ENCODE peak calls at places on chromosomes 7 and 10, in eight cellular contexts. M is GM12891, Z is DMS153, E is AG20443, A is fibroblast of the conjunctiva, T is HCEC 1CT, H is GM23248, N is COR-L47. R is an unnamed sample.

GRCh38 chr10:13787015-13787421 is 200.3 kb downstream of the PRPF18 start:
- DNase-seq in Z (no peak), E (no peak), T (no peak), A (no peak), N (no peak), H (no peak), M (peak), R (peak)

GRCh38 chr7:26117142-26117807 is 34.7 kb upstream of the NFE2L3 start:
- DNase-seq in Z (no peak), H (no peak), A (no peak), T (no peak), E (no peak), N (no peak), M (no peak), R (no peak)

GRCh38 chr7:51034531-51035264 is 252.0 kb upstream of the GRB10 start:
- DNase-seq in N (no peak), E (peak), Z (no peak), M (no peak), A (no peak), H (peak), T (peak), R (peak)

GRCh38 chr7:88669913-88670312 is 89.6 kb upstream of the ZNF804B start:
- DNase-seq in N (no peak), E (no peak), H (no peak), M (no peak), A (no peak), Z (no peak), T (no peak), R (no peak)

GRCh38 chr7:2966466-2967078 is 77.1 kb downstream of the CARD11 start:
- DNase-seq in M (no peak), T (no peak), Z (no peak), A (no peak), N (no peak), H (no peak), E (no peak), R (no peak)

GRCh38 chr7:102264367-102264891 is 22.2 kb upstream of the SH2B2 start:
- DNase-seq in N (no peak), H (no peak), E (no peak), A (no peak), M (no peak), T (no peak), Z (no peak), R (peak)

GRCh38 chr7:24336461-24336860 is 52.5 kb downstream of the NPY start:
- DNase-seq in E (no peak), A (no peak), N (no peak), Z (no peak), T (no peak), M (no peak), H (no peak), R (no peak)

GRCh38 chr10:113947138-113948011 is 92.9 kb downstream of the NHLRC2 start:
- DNase-seq in A (no peak), H (no peak), E (peak), T (no peak), Z (no peak), M (no peak), N (no peak), R (peak)

GRCh38 chr10:4344544-4344994 is 481.4 kb upstream of the AKR1E2 start:
- DNase-seq in T (peak), A (peak), M (no peak), Z (no peak), N (no peak), E (peak), H (peak), R (peak)

GRCh38 chr7:74306737-74307469 is 17.7 kb downstream of the CLIP2 start:
- DNase-seq in Z (no peak), T (peak), M (no peak), H (peak), E (peak), A (no peak), N (no peak), R (peak)

GRCh38 chr10:127948791-127949190 is 41.9 kb downstream of the PTPRE start:
- DNase-seq in N (no peak), A (no peak), E (no peak), M (no peak), H (no peak), Z (no peak), T (no peak), R (no peak)

GRCh38 chr10:87585565-87586514 is 73.8 kb upstream of the PAPSS2 start:
- DNase-seq in Z (no peak), N (peak), H (peak), E (no peak), T (peak), A (no peak), M (no peak), R (peak)

GRCh38 chr10:13915710-13916109 is 328.9 kb downstream of the PRPF18 start:
- DNase-seq in E (no peak), Z (no peak), A (no peak), T (no peak), M (no peak), N (no peak), H (no peak), R (no peak)

GRCh38 chr10:73772280-73773151 is 9.3 kb upstream of the CHCHD1 start:
- DNase-seq in M (peak), E (peak), A (peak), H (peak), T (peak), Z (peak), N (peak), R (peak)

GRCh38 chr7:107836237-107837144 is 33.5 kb upstream of the SLC26A3 start:
- DNase-seq in N (no peak), T (no peak), A (no peak), M (no peak), Z (no peak), H (no peak), E (no peak), R (peak)

GRCh38 chr7:143463556-143463955 is 14.1 kb upstream of the TAS2R41 start:
- DNase-seq in A (no peak), N (no peak), T (no peak), H (no peak), M (no peak), E (no peak), Z (no peak), R (no peak)